ENCODE peak calls at places on chromosomes 1 and 21, in eight cellular contexts. O is CD4-positive, alpha-beta memory T cell; F is MCF 10A; H is stimulated activated CD4-positive, alpha-beta T cell treated with anti-CD3 and anti-CD28 coated beads, Interleukin-4, amount 100 ng/mL, for 4 hours; N is A549; C is epithelial cell of prostate; G is kidney epithelial cell; I is transverse colon. Z is an unnamed sample.

GRCh38 chr1:1079408-1080121 is 5.5 kb upstream of the RNF223 start:
- DNase-seq in O (no peak), F (peak), H (peak), N (peak), C (no peak), G (peak), I (peak), Z (peak)

GRCh38 chr1:114154963-114155322 is 1.3 kb upstream of the SYT6 start:
- DNase-seq in O (no peak), F (no peak), H (no peak), N (no peak), C (no peak), G (no peak), I (no peak), Z (no peak)

GRCh38 chr1:116415699-116416533 is 42.9 kb downstream of the ATP1A1 start:
- DNase-seq in O (no peak), F (no peak), H (no peak), N (no peak), C (no peak), G (no peak), I (no peak), Z (no peak)

GRCh38 chr1:27600500-27601175 is 3.3 kb downstream of the AHDC1 start:
- DNase-seq in O (no peak), F (no peak), H (no peak), N (no peak), C (no peak), G (no peak), I (no peak), Z (no peak)

GRCh38 chr21:31347435-31348032 is 3.5 kb upstream of the TIAM1 start:
- DNase-seq in O (no peak), F (peak), H (no peak), N (peak), C (no peak), G (no peak), I (no peak), Z (no peak)

GRCh38 chr1:64877151-64877550 is 89.2 kb downstream of the JAK1 start:
- DNase-seq in O (peak), F (no peak), H (peak), N (no peak), C (no peak), G (no peak), I (no peak), Z (no peak)

GRCh38 chr1:204647114-204647804 is 38.3 kb downstream of the LRRN2 start:
- DNase-seq in O (no peak), F (peak), H (no peak), N (peak), C (peak), G (peak), I (peak), Z (peak)

GRCh38 chr1:57551476-57551875 is 127.6 kb upstream of the DAB1 start:
- DNase-seq in O (no peak), F (no peak), H (no peak), N (no peak), C (no peak), G (no peak), I (no peak), Z (no peak)

GRCh38 chr1:41289196-41289595 is 47.1 kb upstream of the SCMH1 start:
- DNase-seq in O (no peak), F (no peak), H (no peak), N (no peak), C (no peak), G (no peak), I (no peak), Z (no peak)

GRCh38 chr1:207808322-207808705 is 56.5 kb downstream of the CD46 start:
- DNase-seq in O (no peak), F (peak), H (no peak), N (no peak), C (peak), G (no peak), I (no peak), Z (no peak)

GRCh38 chr1:81954388-81955023 is 153.8 kb downstream of the ADGRL2 start:
- DNase-seq in O (no peak), F (no peak), H (no peak), N (no peak), C (no peak), G (no peak), I (no peak), Z (no peak)

Z was measured in thyroid gland.